ENCODE peak calls at places on chromosomes 3 and 15, in four cellular contexts. E, F, X and U are unnamed samples.

GRCh38 chr3:14352002-14352627 is 50.3 kb upstream of the SLC6A6 start:
- DNase-seq in E (no peak), F (peak), X (peak), U (peak)

GRCh38 chr15:89898628-89899302 is 5.0 kb upstream of the AP3S2 start:
- DNase-seq in E (peak), F (peak), X (peak), U (peak)

GRCh38 chr15:67146875-67147381 is 81.5 kb downstream of the SMAD3 start:
- DNase-seq in E (peak), F (peak), X (peak), U (peak)

GRCh38 chr3:127857270-127857801 is 35.0 kb upstream of the MGLL start:
- DNase-seq in E (no peak), F (no peak), X (no peak), U (peak)

GRCh38 chr15:101188517-101189340 is 63.1 kb downstream of the CHSY1 start:
- DNase-seq in E (peak), F (no peak), X (no peak), U (no peak)

GRCh38 chr15:70362350-70362749 is 264.6 kb upstream of the TLE3 start:
- DNase-seq in E (no peak), F (no peak), X (no peak), U (no peak)

GRCh38 chr15:51493892-51494291 is 128.7 kb downstream of the DMXL2 start:
- DNase-seq in E (no peak), F (no peak), X (peak), U (no peak)

GRCh38 chr15:51866751-51867150 is 37.3 kb downstream of the TMOD3 start:
- DNase-seq in E (no peak), F (no peak), X (no peak), U (no peak)

GRCh38 chr15:60512937-60513336 is 34.0 kb upstream of the ICE2 start:
- DNase-seq in E (no peak), F (no peak), X (no peak), U (no peak)

GRCh38 chr3:127761101-127761802 is 61.1 kb downstream of the MGLL start:
- DNase-seq in E (no peak), F (no peak), X (no peak), U (peak)

GRCh38 chr3:72329354-72329753 is 518.9 kb downstream of the SHQ1 start:
- DNase-seq in E (no peak), F (no peak), X (no peak), U (no peak)

GRCh38 chr3:29186131-29186599 is 94.7 kb upstream of the RBMS3 start:
- DNase-seq in E (no peak), F (no peak), X (no peak), U (no peak)

GRCh38 chr15:98292442-98293240 is 332.1 kb downstream of the ARRDC4 start:
- DNase-seq in E (peak), F (peak), X (peak), U (peak)

GRCh38 chr3:128466840-128467541 is at the start of gene DNAJB8:
- DNase-seq in E (no peak), F (no peak), X (no peak), U (no peak)

GRCh38 chr3:153043729-153044314 is 118.2 kb upstream of the RAP2B start:
- DNase-seq in E (peak), F (no peak), X (no peak), U (no peak)

GRCh38 chr3:151468284-151468917 is 7.5 kb upstream of the IGSF10 start:
- DNase-seq in E (peak), F (peak), X (peak), U (peak)

GRCh38 chr15:88376574-88377174 is 90.5 kb downstream of the MRPL46 start:
- DNase-seq in E (no peak), F (no peak), X (no peak), U (no peak)

GRCh38 chr15:56613826-56614225 is 119.5 kb downstream of the ZNF280D start:
- DNase-seq in E (no peak), F (no peak), X (no peak), U (no peak)

GRCh38 chr3:112774293-112774926 is 72.3 kb downstream of the CD200R1L start:
- DNase-seq in E (peak), F (peak), X (no peak), U (no peak)

GRCh38 chr3:43162573-43163084 is 56.8 kb upstream of the POMGNT2 start:
- DNase-seq in E (peak), F (no peak), X (no peak), U (no peak)

DNA sequence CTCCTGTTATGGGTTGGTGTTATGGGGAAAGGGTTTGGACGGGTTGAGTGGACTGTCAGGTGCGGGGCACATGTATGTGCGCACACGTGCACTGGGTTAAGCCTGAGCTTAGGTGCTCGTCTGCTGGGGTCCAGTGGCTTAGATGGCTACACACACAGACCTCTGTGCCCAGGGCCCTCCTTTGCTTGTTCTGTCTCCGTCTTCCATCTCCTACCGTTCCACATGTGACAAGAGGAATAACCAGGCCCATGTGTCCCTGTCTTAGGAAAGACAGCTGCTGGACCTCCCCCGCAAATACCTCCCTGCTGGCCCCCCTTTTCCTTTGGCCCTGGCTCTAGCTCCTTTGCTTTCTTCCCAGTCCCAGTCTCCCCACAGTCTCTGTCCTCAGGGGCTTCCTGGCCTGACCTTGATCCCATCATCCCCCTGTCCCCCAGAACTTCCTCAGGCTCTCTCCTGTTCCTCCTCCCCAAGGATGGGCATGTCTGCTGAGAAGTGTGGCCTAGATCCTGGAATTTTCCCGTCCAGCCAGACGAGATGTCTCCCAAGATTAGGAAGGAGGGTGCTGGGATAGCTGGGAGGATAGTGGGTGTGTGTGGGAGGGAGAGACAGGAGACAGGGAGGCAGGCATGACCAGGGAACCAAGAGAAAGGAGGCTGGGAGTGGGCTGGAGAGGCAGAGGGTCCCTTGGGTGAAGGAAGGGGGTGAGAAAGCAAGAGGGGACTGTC is 805 bp upstream of the THPO start:
- DNase-seq in E (no peak), F (no peak), X (no peak), U (no peak)
- H3K4me3 ChIP-seq in E (no peak), F (no peak), X (peak), U (no peak)

GRCh38 chr3:123324880-123325765 is 123.4 kb downstream of the SEC22A start:
- DNase-seq in E (no peak), F (no peak), X (no peak), U (no peak)
- TF ChIP-seq MYC in E (no peak), F (no peak), X (no peak), U (no peak)

GRCh38 chr3:62874398-62875102 is 666 bp downstream of the CADPS start:
- DNase-seq in E (no peak), F (no peak), X (no peak), U (no peak)

GRCh38 chr3:62873672-62874397 is 1.4 kb downstream of the CADPS start:
- DNase-seq in E (no peak), F (peak), X (no peak), U (peak)

GRCh38 chr3:62870321-62870720 is 4.9 kb downstream of the CADPS start:
- DNase-seq in E (no peak), F (no peak), X (no peak), U (no peak)

GRCh38 chr3:62875103-62876002 is at the start of gene CADPS:
- DNase-seq in E (no peak), F (no peak), X (no peak), U (no peak)

GRCh38 chr3:62872318-62872717 is 2.9 kb downstream of the CADPS start:
- DNase-seq in E (no peak), F (no peak), X (no peak), U (no peak)
- H3K4me3 ChIP-seq in E (no peak), F (no peak), X (no peak), U (no peak)

GRCh38 chr3:47573190-47574172 is 5.2 kb downstream of the CSPG5 start:
- DNase-seq in E (no peak), F (no peak), X (no peak), U (no peak)
- TF ChIP-seq MYC in E (no peak), F (no peak), X (no peak), U (no peak)

DNA sequence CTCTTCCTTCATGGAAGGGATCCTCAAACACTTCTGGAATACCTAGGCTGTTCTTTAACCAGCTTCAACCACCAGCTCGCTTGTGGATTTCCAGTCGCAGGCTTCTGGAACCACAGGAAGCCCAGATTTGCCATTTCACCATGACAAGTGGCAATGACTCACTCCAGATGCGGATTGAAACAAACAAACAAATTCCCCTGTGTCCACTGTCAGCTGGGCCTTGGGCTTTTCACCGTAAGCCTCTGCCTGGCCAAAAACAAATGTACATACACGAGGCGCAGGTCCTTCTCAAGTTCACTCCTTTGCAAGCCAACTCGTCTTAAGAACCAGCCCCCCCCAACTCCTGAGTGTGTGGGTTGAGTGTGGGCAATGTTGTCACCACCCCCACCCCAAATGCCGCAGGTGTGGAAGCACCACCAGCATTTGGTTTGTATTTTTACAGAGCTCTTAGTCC is 8.8 kb downstream of the BCL6 start:
- DNase-seq in E (peak), F (no peak), X (no peak), U (peak)
- H3K4me3 ChIP-seq in E (no peak), F (no peak), X (no peak), U (no peak)

GRCh38 chr3:181581651-181582050 is 130.1 kb upstream of the SOX2 start:
- DNase-seq in E (no peak), F (no peak), X (no peak), U (no peak)
- TF ChIP-seq MYC in E (no peak), F (no peak), X (no peak), U (no peak)

GRCh38 chr3:139473155-139473771 is 3.1 kb downstream of the RBP2 start:
- DNase-seq in E (no peak), F (no peak), X (no peak), U (peak)
- H3K4me3 ChIP-seq in E (no peak), F (no peak), X (no peak), U (no peak)

GRCh38 chr3:184368804-184369183 is 7.3 kb downstream of the POLR2H start:
- DNase-seq in E (peak), F (no peak), X (no peak), U (no peak)
- TF ChIP-seq MYC in E (no peak), F (no peak), X (no peak), U (no peak)